ENCODE peak calls at places on chromosome 19, in five cellular contexts. F, U, X, C and M are unnamed samples.

GRCh38 chr19:4910594-4911273 is 1.4 kb downstream of the UHRF1 start:
- DNase-seq in F (no peak), U (peak), X (peak), C (no peak), M (no peak)

GRCh38 chr19:50496189-50497029 is 14.6 kb downstream of the JOSD2 start:
- DNase-seq in F (no peak), U (peak), X (no peak), C (no peak), M (no peak)

GRCh38 chr19:982567-983170 is 1.5 kb upstream of the WDR18 start:
- DNase-seq in F (peak), U (peak), X (no peak), C (peak), M (peak)

GRCh38 chr19:3276341-3276799 is 51.9 kb downstream of the CELF5 start:
- DNase-seq in F (peak), U (no peak), X (no peak), C (peak), M (no peak)

GRCh38 chr19:46821512-46822359 is 28.9 kb downstream of the AP2S1 start:
- DNase-seq in F (no peak), U (no peak), X (no peak), C (peak), M (peak)

GRCh38 chr19:31278555-31279435 is 70.4 kb downstream of the TSHZ3 start:
- DNase-seq in F (no peak), U (no peak), X (no peak), C (no peak), M (peak)

GRCh38 chr19:47280183-47280797 is 5.6 kb downstream of the INAFM1 start:
- DNase-seq in F (no peak), U (no peak), X (no peak), C (peak), M (no peak)

GRCh38 chr19:58261968-58262921 is 16.5 kb upstream of the ZNF8 start:
- DNase-seq in F (no peak), U (no peak), X (no peak), C (no peak), M (no peak)

GRCh38 chr19:57778358-57778757 is 8.9 kb downstream of the ZNF586 start:
- DNase-seq in F (no peak), U (no peak), X (no peak), C (no peak), M (no peak)

GRCh38 chr19:11288349-11288748 is 7.6 kb upstream of the TSPAN16 start:
- DNase-seq in F (no peak), U (no peak), X (no peak), C (no peak), M (no peak)

GRCh38 chr19:33490041-33490451 is 31.5 kb downstream of the PEPD start:
- DNase-seq in F (no peak), U (peak), X (no peak), C (no peak), M (no peak)

GRCh38 chr19:57675881-57676280 is 5.9 kb upstream of the ZNF551 start:
- DNase-seq in F (no peak), U (no peak), X (no peak), C (no peak), M (no peak)

GRCh38 chr19:54248016-54248601 is 5.5 kb upstream of the LILRA6 start:
- DNase-seq in F (no peak), U (no peak), X (no peak), C (no peak), M (no peak)

GRCh38 chr19:30540671-30541210 is 168.6 kb downstream of the ZNF536 start:
- DNase-seq in F (no peak), U (no peak), X (no peak), C (no peak), M (no peak)

GRCh38 chr19:5961969-5962945 is 15.7 kb downstream of the RANBP3 start:
- DNase-seq in F (peak), U (no peak), X (no peak), C (no peak), M (peak)

GRCh38 chr19:30214651-30215051 is 157.5 kb upstream of the ZNF536 start:
- DNase-seq in F (no peak), U (no peak), X (no peak), C (no peak), M (no peak)

GRCh38 chr19:35295792-35296462 is 4.0 kb downstream of the MAG start:
- DNase-seq in F (no peak), U (no peak), X (no peak), C (no peak), M (no peak)

GRCh38 chr19:16208847-16209246 is 11.1 kb downstream of the AP1M1 start:
- DNase-seq in F (no peak), U (peak), X (no peak), C (no peak), M (no peak)